ENCODE peak calls at places on chromosomes 4 and X, in ten cellular contexts. R is tibial artery; P is aorta; M is pancreas; T is transverse colon; V is ovary; F is astrocyte; Y is HCT116; U is brain microvascular endothelial cell; J is CD8-positive, alpha-beta T cell. E is an unnamed sample. For H3K36me3 and H3K27me3, the result is how much of the 10 kb centered on the place peaks cover.

GRCh38 chr4:48944659-48945290 is 38.2 kb upstream of the OCIAD2 start:
- DNase-seq in R (no peak), P (no peak), M (no peak), T (peak), V (no peak), F (no peak), Y (no peak), U (no peak), J (peak), E (no peak)

GRCh38 chr4:99404595-99405287 is 30.4 kb downstream of the ADH7 start:
- DNase-seq in R (no peak), P (peak), M (no peak), T (no peak), V (no peak), F (peak), Y (peak), U (peak), J (no peak), E (no peak)

GRCh38 chr4:138035781-138036258 is 206.3 kb downstream of the SLC7A11 start:
- DNase-seq in R (no peak), P (no peak), M (no peak), T (no peak), V (no peak), F (peak), Y (peak), U (peak), J (no peak), E (no peak)

GRCh38 chr4:78687818-78688217 is 88.3 kb upstream of the BMP2K start:
- DNase-seq in R (no peak), P (no peak), M (no peak), T (no peak), V (no peak), F (no peak), Y (no peak), U (no peak), J (no peak), E (no peak)

GRCh38 chr4:172547724-172548123 is 620.9 kb upstream of the GALNT7 start:
- DNase-seq in R (no peak), P (no peak), M (no peak), T (no peak), V (no peak), F (no peak), Y (no peak), U (no peak), J (no peak), E (no peak)

GRCh38 chrX:67545772-67546495 is 2.1 kb downstream of the AR start:
- DNase-seq in R (peak), P (peak), M (peak), T (no peak), V (peak), F (no peak), Y (no peak), U (no peak), J (no peak), E (no peak)

GRCh38 chrX:1554469-1555210 is 17.7 kb upstream of the P2RY8 start:
- DNase-seq in R (no peak), P (no peak), M (no peak), T (no peak), V (no peak), F (no peak), Y (no peak), U (no peak), J (peak), E (peak)

GRCh38 chrX:13092455-13092941 is 48.1 kb upstream of the FAM9C start:
- DNase-seq in R (no peak), P (peak), M (no peak), T (peak), V (no peak), F (no peak), Y (no peak), U (no peak), J (peak), E (no peak)

GRCh38 chrX:101736651-101737050 is 77.0 kb upstream of the ARMCX2 start:
- DNase-seq in R (no peak), P (no peak), M (no peak), T (no peak), V (no peak), F (no peak), Y (no peak), U (no peak), J (no peak), E (no peak)

GRCh38 chrX:24619647-24620046 is 27.5 kb downstream of the PCYT1B start:
- DNase-seq in R (no peak), P (no peak), M (no peak), T (no peak), V (peak), F (peak), Y (no peak), U (peak), J (no peak), E (no peak)

GRCh38 chrX:53550756-53551463 is 116.7 kb upstream of the HSD17B10 start:
- DNase-seq in R (no peak), P (no peak), M (no peak), T (no peak), V (no peak), F (no peak), Y (no peak), U (no peak), J (no peak), E (no peak)
- H3K36me3 ChIP-seq in R (half or more), P (under half), M (under half), T (under half), V (under half), F (half or more), Y (under half), U (half or more), J (under half), E (half or more)

GRCh38 chrX:77442728-77443127 is 4.5 kb upstream of the FGF16 start:
- DNase-seq in R (no peak), P (no peak), M (no peak), T (no peak), V (no peak), F (peak), Y (peak), U (peak), J (no peak), E (no peak)
- H3K27me3 ChIP-seq in R (under half), P (under half), M (under half), T (under half), V (under half), F (under half), Y (under half), U (under half), J (under half), E (under half)

DNA sequence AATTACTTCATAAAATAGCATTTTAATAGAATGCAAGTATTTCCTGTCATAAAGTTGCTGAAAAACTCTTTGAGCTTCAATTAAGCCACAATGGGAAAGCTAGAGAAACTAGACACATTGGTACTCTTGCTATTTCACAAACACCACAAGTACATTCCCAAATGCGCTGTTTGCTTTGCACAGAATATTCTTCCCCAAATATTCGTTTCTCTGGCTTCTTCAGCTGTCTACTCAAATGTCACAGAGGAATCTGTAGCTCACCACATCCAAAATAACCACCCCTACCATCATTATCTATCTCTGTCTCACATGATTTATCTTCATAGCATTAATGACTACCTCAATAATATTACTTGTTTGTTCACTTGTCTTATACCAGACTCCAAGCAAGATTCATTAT is 70.2 kb downstream of the DDX60 start:
- DNase-seq in R (no peak), P (no peak), M (no peak), T (no peak), V (no peak), F (no peak), Y (no peak), U (no peak), J (no peak), E (no peak)
- H3K36me3 ChIP-seq in R (half or more), P (under half), M (under half), T (half or more), V (under half), F (under half), Y (under half), U (under half), J (under half), E (under half)

DNA sequence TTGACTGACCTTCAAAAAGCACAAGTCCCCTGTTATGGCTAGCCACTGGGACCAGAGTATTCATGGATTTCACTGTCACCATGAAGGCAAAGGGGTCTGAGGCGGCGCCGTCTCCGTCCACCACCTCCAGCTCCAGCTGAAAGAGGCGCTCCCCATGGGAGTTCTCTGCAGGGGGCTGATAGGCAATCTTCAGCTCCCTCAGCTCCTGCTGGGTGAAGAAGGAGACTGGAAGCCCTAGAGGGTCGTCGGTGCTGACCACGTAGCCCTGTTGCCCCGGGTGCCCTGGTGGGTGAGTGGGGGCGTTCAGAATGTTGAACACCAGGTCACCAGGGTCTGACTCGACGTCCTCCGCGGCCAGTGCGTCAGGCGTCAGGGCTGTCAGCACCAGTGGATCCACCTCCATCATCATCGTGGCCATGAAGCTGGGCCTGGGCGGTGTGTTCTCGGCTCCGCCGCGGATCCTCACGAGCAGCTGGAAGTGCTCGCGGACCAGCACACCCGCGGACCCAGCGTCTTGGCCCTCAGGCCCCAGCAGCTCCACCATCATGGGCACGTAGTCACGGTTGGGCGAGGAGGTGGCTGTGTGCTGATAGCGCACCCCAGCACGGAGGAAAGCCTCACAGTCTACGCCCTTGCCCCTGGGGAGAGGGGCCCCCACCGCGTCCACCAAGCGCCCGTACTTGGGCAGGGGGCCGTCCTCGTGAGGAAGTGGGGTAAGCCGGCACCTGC is 980 bp downstream of the FREM3 start:
- DNase-seq in R (no peak), P (no peak), M (no peak), T (no peak), V (no peak), F (no peak), Y (no peak), U (no peak), J (no peak), E (no peak)
- H3K27me3 ChIP-seq in R (under half), P (under half), M (under half), T (under half), V (under half), F (under half), Y (under half), U (under half), J (under half), E (under half)

DNA sequence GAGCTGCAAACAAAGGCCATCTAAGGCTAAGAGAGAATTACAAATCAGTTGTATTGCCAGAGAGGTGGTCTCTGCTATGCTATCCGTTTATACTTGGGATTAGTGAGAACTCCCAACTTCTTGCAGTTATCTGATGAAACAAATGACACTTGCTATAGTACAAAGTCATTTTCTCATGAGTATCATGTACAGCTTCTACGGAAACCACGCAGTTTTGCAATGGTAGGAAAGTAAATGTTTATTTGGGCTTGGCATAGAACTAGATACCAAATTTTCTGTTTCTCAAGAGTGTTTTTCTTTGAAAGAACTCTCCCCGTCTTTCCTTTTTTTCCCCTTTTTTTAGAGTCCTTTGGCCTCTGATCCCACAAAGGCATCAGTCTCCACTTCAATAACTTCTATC is 128.2 kb upstream of the ENPEP start:
- DNase-seq in R (no peak), P (no peak), M (no peak), T (no peak), V (no peak), F (no peak), Y (no peak), U (no peak), J (no peak), E (no peak)
- H3K36me3 ChIP-seq in R (under half), P (under half), M (under half), T (under half), V (under half), F (under half), Y (under half), U (under half), J (under half), E (under half)

DNA sequence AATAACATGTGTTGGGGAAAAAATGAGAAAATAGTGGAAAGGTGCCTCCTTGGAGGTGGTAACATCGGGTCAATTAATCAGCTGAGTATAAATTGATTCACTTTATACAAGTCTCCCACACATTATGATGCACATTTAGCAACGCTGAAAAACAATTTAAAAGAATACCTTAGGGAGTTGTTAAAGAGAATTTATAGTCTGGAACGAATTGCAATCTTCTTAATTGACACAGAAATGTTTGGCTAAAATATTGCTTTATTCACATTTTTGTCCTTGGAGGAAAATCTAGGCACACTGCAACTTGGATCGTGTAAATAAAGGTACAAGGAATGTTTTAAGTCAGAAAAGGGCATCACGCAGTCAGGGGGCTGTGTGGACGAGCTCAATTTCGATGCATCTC is 84.2 kb downstream of the HPRT1 start:
- DNase-seq in R (no peak), P (no peak), M (no peak), T (no peak), V (no peak), F (no peak), Y (no peak), U (no peak), J (no peak), E (no peak)
- H3K27me3 ChIP-seq in R (under half), P (under half), M (under half), T (half or more), V (under half), F (under half), Y (under half), U (under half), J (under half), E (under half)

GRCh38 chr4:38694330-38694729 is 30.3 kb downstream of the KLF3 start:
- DNase-seq in R (no peak), P (no peak), M (no peak), T (no peak), V (no peak), F (no peak), Y (no peak), U (no peak), J (no peak), E (no peak)
- H3K36me3 ChIP-seq in R (half or more), P (under half), M (under half), T (half or more), V (under half), F (half or more), Y (half or more), U (half or more), J (half or more), E (half or more)

DNA sequence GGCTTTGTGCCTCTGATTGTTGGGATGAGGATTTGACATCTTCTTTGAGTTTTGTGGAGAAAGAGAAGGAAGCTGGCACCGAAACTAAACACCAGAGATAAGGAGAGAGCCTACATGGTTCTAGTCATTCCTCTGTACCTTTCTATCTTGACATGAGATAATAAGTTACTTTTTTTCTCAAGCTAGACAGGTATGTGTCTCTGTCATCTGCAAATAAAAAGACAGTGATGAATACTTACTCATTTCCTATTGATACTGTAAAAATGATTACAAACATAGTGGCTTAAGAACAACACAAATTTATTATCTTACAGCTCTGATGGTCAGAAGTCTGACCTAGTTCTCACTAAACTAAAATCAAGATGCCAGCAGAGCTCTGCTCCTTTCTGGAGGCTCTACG is 1391.2 kb downstream of the STIM2 start:
- DNase-seq in R (no peak), P (no peak), M (no peak), T (no peak), V (no peak), F (no peak), Y (no peak), U (no peak), J (no peak), E (no peak)
- H3K27me3 ChIP-seq in R (under half), P (under half), M (under half), T (under half), V (under half), F (under half), Y (under half), U (under half), J (under half), E (under half)

GRCh38 chrX:40273356-40274050 is 175.7 kb upstream of the BCOR start:
- DNase-seq in R (no peak), P (peak), M (no peak), T (no peak), V (no peak), F (peak), Y (no peak), U (no peak), J (no peak), E (no peak)
- H3K36me3 ChIP-seq in R (under half), P (under half), M (under half), T (under half), V (under half), F (under half), Y (under half), U (under half), J (under half), E (under half)